ENCODE peak calls at places on chromosomes 12 and 14, in four cellular contexts. A is stimulated activated CD4-positive, alpha-beta T cell treated with anti-CD3 and anti-CD28 coated beads, Interleukin-4, amount 100 ng/mL, for 48 hours; P is suprapubic skin; O is amniotic stem cell. G is an unnamed sample.

GRCh38 chr12:53381739-53382630 is 2.0 kb downstream of the SP1 start:
- DNase-seq in O (no peak), A (no peak), P (peak; percentile 77), G (peak; percentile 64)

GRCh38 chr14:90812109-90812508 is 4.1 kb downstream of the TTC7B start:
- DNase-seq in P (no peak), O (no peak), A (no peak), G (no peak)

GRCh38 chr12:32334384-32334783 is 65.0 kb upstream of the FGD4 start:
- DNase-seq in A (no peak), P (no peak), O (no peak), G (no peak)

GRCh38 chr14:93997082-93997481 is at the start of gene CCDC197:
- DNase-seq in A (no peak), O (no peak), P (no peak), G (no peak)

GRCh38 chr14:23646648-23647549 is 10.7 kb downstream of the DHRS2 start:
- DNase-seq in A (no peak), P (no peak), O (no peak), G (no peak)

GRCh38 chr14:79496701-79497100 is 714.6 kb downstream of the DIO2 start:
- DNase-seq in A (no peak), O (no peak), P (no peak), G (no peak)

GRCh38 chr14:91332448-91333059 is 85.1 kb downstream of the CCDC88C start:
- DNase-seq in A (no peak), P (no peak), O (no peak), G (no peak)

GRCh38 chr14:44149597-44149996 is 357.5 kb downstream of the FSCB start:
- DNase-seq in P (no peak), A (no peak), O (no peak), G (no peak)

GRCh38 chr12:19846561-19846960 is 407.3 kb downstream of the AEBP2 start:
- DNase-seq in A (no peak), O (no peak), P (no peak), G (no peak)

GRCh38 chr14:68655021-68655811 is 137.7 kb downstream of the ZFP36L1 start:
- DNase-seq in P (no peak), A (no peak), O (no peak), G (peak; percentile 54)

GRCh38 chr12:55850893-55851292 is 8.2 kb upstream of the MMP19 start:
- DNase-seq in P (peak; percentile 28), A (no peak), O (no peak), G (peak; percentile 5)

GRCh38 chr12:111488271-111488670 is 82.5 kb downstream of the SH2B3 start:
- DNase-seq in P (no peak), A (no peak), O (no peak), G (no peak)

GRCh38 chr14:95741051-95741490 is 27.1 kb upstream of the TCL1A start:
- DNase-seq in A (no peak), P (no peak), O (peak; percentile 3), G (no peak)

GRCh38 chr14:59438148-59438766 is 26.9 kb downstream of the GPR135 start:
- DNase-seq in A (no peak), P (no peak), O (no peak), G (no peak)

GRCh38 chr14:79568566-79568965 is 642.7 kb downstream of the DIO2 start:
- DNase-seq in P (no peak), A (no peak), O (no peak), G (no peak)

GRCh38 chr12:91991397-91992187 is 154.1 kb downstream of the BTG1 start:
- DNase-seq in P (no peak), O (no peak), A (no peak), G (no peak)

GRCh38 chr14:52279405-52279804 is 11.9 kb downstream of the PTGDR start:
- DNase-seq in O (no peak), A (no peak), P (no peak), G (no peak)

GRCh38 chr12:50508420-50508819 is 3.6 kb downstream of the DIP2B start:
- DNase-seq in A (no peak), P (no peak), O (no peak), G (no peak)

GRCh38 chr14:25041898-25042297 is 8.0 kb downstream of the STXBP6 start:
- DNase-seq in P (no peak), O (no peak), A (no peak), G (no peak)

GRCh38 chr12:113416091-113416754 is 6.0 kb upstream of the SDSL start:
- DNase-seq in O (no peak), P (no peak), A (no peak), G (peak; percentile 56)

GRCh38 chr12:96617178-96617577 is 127.8 kb downstream of the CFAP54 start:
- DNase-seq in A (no peak), P (no peak), O (no peak), G (no peak)

GRCh38 chr14:89215166-89215940 is 201.7 kb downstream of the FOXN3 start:
- DNase-seq in O (no peak), A (no peak), P (no peak), G (no peak)

GRCh38 chr12:58557156-58557555 is 363.1 kb downstream of the LRIG3 start:
- DNase-seq in P (no peak), A (no peak), O (no peak), G (no peak)

GRCh38 chr14:100902295-100902694 is 1.2 kb downstream of the RTL1 start:
- DNase-seq in O (no peak), P (no peak), A (no peak), G (peak; percentile 20)

GRCh38 chr12:6425588-6426531 is 18.9 kb upstream of the CD27 start:
- DNase-seq in A (no peak), O (no peak), P (peak; percentile 60), G (no peak)

GRCh38 chr14:53285806-53286205 is 132.7 kb upstream of the DDHD1 start:
- DNase-seq in O (no peak), A (no peak), P (no peak), G (no peak)

GRCh38 chr14:39419272-39419671 is 13.0 kb downstream of the FBXO33 start:
- DNase-seq in O (no peak), P (no peak), A (no peak), G (no peak)

GRCh38 chr14:33061667-33062325 is 123.1 kb downstream of the NPAS3 start:
- DNase-seq in A (no peak), O (no peak), P (no peak), G (no peak)

GRCh38 chr14:24938593-24938992 is 111.4 kb downstream of the STXBP6 start:
- DNase-seq in P (no peak), O (no peak), A (no peak), G (no peak)

GRCh38 chr14:91273273-91273884 is 28.9 kb upstream of the GPR68 start:
- DNase-seq in O (no peak), A (no peak), P (no peak), G (no peak)

GRCh38 chr12:27975222-27976136 is 2.9 kb upstream of the PTHLH start:
- DNase-seq in P (no peak), O (no peak), A (no peak), G (no peak)

GRCh38 chr12:95634622-95635621 is 83.6 kb upstream of the USP44 start:
- DNase-seq in A (no peak), P (no peak), O (no peak), G (no peak)

GRCh38 chr14:35399083-35399807 is 5.3 kb downstream of the NFKBIA start:
- DNase-seq in P (no peak), O (no peak), A (no peak), G (no peak)

G was measured in tibial artery.